ENCODE peak calls at places on chromosomes 7 and 10, in nine cellular contexts. O is H1, Y is suprapubic skin, D is upper lobe of left lung, I is spleen, Z is endothelial cell of umbilical vein, R is stomach, N is vagina, P is GM23338. A is an unnamed sample.

GRCh38 chr7:93530701-93531100 is 43.8 kb downstream of the CALCR start:
- DNase-seq in O (no peak), P (no peak), R (no peak), D (no peak), Z (no peak), I (no peak), Y (no peak), N (no peak), A (no peak)

GRCh38 chr10:73997479-73997805 is 474 bp upstream of the VCL start:
- DNase-seq in I (no peak), P (no peak), N (no peak), R (no peak), Z (no peak), Y (no peak), D (no peak), O (no peak), A (no peak)

GRCh38 chr10:44306762-44307161 is 78.1 kb downstream of the CXCL12 start:
- DNase-seq in Y (no peak), N (peak; percentile 77), P (peak; percentile 72), I (no peak), R (no peak), O (no peak), Z (no peak), D (no peak), A (no peak)

GRCh38 chr7:40746841-40747556 is 612.2 kb downstream of the SUGCT start:
- DNase-seq in P (no peak), O (no peak), Y (no peak), D (no peak), R (no peak), Z (no peak), N (no peak), I (no peak), A (no peak)

GRCh38 chr10:47246409-47247189 is 53.4 kb upstream of the GDF10 start:
- DNase-seq in D (no peak), P (no peak), N (peak; percentile 79), O (no peak), Y (no peak), I (peak; percentile 42), Z (no peak), R (no peak), A (peak; percentile 41)

GRCh38 chr10:123145542-123146012 is 2.4 kb upstream of the HMX2 start:
- DNase-seq in R (no peak), Z (no peak), N (no peak), P (peak; percentile 42), I (no peak), D (no peak), Y (no peak), O (no peak), A (no peak)

GRCh38 chr10:118958984-118959916 is 70.3 kb upstream of the NANOS1 start:
- DNase-seq in O (no peak), Y (peak; percentile 84), P (no peak), I (peak; percentile 45), N (peak; percentile 85), D (peak; percentile 82), Z (no peak), R (peak; percentile 75), A (peak; percentile 85)

GRCh38 chr10:48382982-48383381 is 76.5 kb downstream of the MAPK8 start:
- DNase-seq in I (no peak), P (no peak), R (no peak), N (no peak), O (no peak), D (no peak), Y (no peak), Z (no peak), A (no peak)

GRCh38 chr10:75530337-75530736 is 98.9 kb downstream of the LRMDA start:
- DNase-seq in I (no peak), O (no peak), D (no peak), P (no peak), Z (peak; percentile 18), N (no peak), R (no peak), Y (no peak), A (no peak)

GRCh38 chr10:110872145-110872983 is 636 bp downstream of the PDCD4 start:
- DNase-seq in Z (peak; percentile 58), P (peak; percentile 87), O (peak; percentile 61), I (peak; percentile 97), Y (peak; percentile 88), D (peak; percentile 73), N (peak; percentile 89), R (peak; percentile 62), A (peak; percentile 89)

GRCh38 chr7:27961255-27961654 is 219.3 kb downstream of the JAZF1 start:
- DNase-seq in Y (no peak), R (no peak), Z (no peak), D (no peak), N (no peak), P (no peak), O (no peak), I (no peak), A (no peak)

GRCh38 chr10:112793197-112793921 is 156.7 kb upstream of the TCF7L2 start:
- DNase-seq in P (no peak), O (no peak), N (no peak), D (no peak), Z (no peak), R (no peak), I (no peak), Y (no peak), A (no peak)

GRCh38 chr7:40297741-40298311 is 163.0 kb downstream of the SUGCT start:
- DNase-seq in D (no peak), Y (no peak), Z (peak; percentile 85), I (no peak), R (no peak), O (no peak), P (no peak), N (no peak), A (no peak)

GRCh38 chr7:916291-916941 is 38.1 kb downstream of the ADAP1 start:
- DNase-seq in Z (no peak), N (no peak), D (no peak), O (no peak), I (peak; percentile 64), Y (no peak), P (no peak), R (no peak), A (peak; percentile 67)

GRCh38 chr7:14321947-14322346 is 332.5 kb upstream of the ETV1 start:
- DNase-seq in P (no peak), D (no peak), R (peak; percentile 34), O (no peak), Z (no peak), Y (no peak), N (no peak), I (no peak), A (no peak)

GRCh38 chr10:62972103-62972502 is 155.9 kb upstream of the EGR2 start:
- DNase-seq in N (no peak), Z (no peak), Y (no peak), I (no peak), R (no peak), D (no peak), O (no peak), P (no peak), A (no peak)

GRCh38 chr7:77684030-77684429 is 12.2 kb upstream of the RSBN1L start:
- DNase-seq in O (no peak), N (no peak), R (no peak), Y (no peak), D (no peak), Z (no peak), I (no peak), P (peak; percentile 87), A (no peak)

GRCh38 chr10:115937756-115938032 is 335.3 kb downstream of the GFRA1 start:
- DNase-seq in Y (no peak), O (no peak), P (no peak), R (no peak), Z (no peak), I (no peak), D (no peak), N (no peak), A (no peak)

DNA sequence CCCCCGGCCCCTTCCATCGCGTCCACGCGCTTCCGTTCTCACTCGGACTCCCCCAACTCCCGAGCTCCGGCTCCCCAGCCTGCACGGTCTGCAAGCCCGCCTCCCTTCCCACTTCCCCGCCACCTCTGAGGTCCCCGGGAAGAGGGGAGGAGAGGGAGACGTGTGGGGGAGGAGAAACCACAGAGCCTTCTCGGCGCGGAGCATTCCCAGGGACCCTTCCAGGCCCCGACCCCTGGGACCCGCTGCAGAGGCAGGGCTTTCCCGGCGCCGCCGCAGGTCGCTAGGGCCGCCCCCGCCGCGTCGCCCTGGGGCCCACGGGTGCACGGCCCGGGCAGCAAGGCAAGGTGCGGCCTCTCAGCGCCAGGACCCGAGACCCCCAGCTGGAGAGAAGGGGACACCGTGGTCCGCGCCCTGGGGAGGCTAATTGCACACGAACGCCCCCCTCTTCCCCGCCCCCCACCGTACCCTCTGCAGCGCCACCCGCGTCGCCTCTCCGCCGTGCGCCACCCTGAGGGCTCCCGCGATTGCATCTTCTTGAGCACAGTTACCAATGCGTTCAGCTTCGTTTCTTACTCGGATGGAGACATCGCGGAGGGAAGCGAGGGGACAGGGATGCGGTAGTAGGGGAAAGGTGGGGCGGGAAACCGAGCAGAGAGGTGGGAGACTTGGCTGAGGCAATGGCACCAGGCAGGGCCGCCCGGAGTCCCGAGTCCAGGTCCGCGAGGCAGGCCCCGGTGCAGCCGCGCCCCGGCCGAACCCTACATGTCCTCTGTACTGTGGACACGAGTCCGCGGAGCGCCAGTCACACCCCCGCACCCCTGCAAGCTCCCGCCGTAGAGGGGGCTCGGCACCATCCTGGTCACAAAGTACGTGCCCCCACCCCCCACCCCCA is 29.0 kb downstream of the SKIDA1 start:
- DNase-seq in O (no peak), N (no peak), I (peak; percentile 86), Z (peak; percentile 63), D (peak; percentile 45), R (peak; percentile 34), Y (no peak), P (peak; percentile 63), A (peak; percentile 74)
- TF ChIP-seq POLR2AphosphoS5 in O (peak; percentile 66), N (no peak), I (no peak), Z (no peak), D (no peak), R (no peak), Y (no peak), P (peak; percentile 17), A (no peak)

GRCh38 chr10:1574719-1575118 is 162.6 kb downstream of the ADARB2 start:
- DNase-seq in Z (no peak), N (no peak), I (no peak), O (no peak), P (no peak), Y (peak; percentile 12), R (no peak), D (no peak), A (peak; percentile 12)
- H3K4me1 ChIP-seq in Z (no peaks in the 10 kb centered on the region), N (no peaks in the 10 kb centered on the region), I (no peaks in the 10 kb centered on the region), O (no peaks in the 10 kb centered on the region), P (no peaks in the 10 kb centered on the region), Y (no peaks in the 10 kb centered on the region), R (no peaks in the 10 kb centered on the region), D (no peaks in the 10 kb centered on the region), A (no peaks in the 10 kb centered on the region)

DNA sequence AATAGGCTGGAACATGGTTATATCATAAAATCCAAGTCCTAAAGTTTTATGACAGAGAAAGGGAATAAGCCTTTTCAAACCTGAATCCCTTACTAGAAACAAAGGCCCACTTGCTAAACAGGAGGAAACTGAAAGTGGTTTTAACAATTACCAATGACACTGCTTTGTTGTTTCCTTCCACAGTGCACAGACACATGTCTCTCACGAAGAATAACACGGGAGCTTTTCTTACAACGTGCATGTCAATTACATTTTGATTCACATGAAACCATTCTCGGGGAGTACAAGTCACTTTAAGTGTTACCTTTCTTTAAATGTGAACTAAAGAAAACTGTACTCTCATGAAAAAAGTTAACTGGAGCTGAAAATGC is 1.4 kb downstream of the MRPS33 start:
- DNase-seq in R (no peak), Z (no peak), N (no peak), Y (no peak), P (no peak), D (no peak), O (no peak), I (no peak), A (no peak)
- H3K4me3 ChIP-seq in R (no peak overlapping the region), Z (no peak overlapping the region), N (no peak overlapping the region), Y (no peak overlapping the region), P (peak overlapping the region; percentile 85), D (no peak overlapping the region), O (no peak overlapping the region), I (peak overlapping the region; percentile 77), A (no peak overlapping the region)

GRCh38 chr7:37427276-37427940 is 21.3 kb downstream of the ELMO1 start:
- DNase-seq in Y (no peak), P (no peak), R (no peak), I (no peak), Z (no peak), O (no peak), N (no peak), D (no peak), A (no peak)
- TF ChIP-seq POLR2AphosphoS5 in Y (no peak), P (no peak), R (no peak), I (no peak), Z (no peak), O (no peak), N (no peak), D (no peak), A (no peak)